ENCODE peak calls at places on chromosome X, in nine cellular contexts. R is mesothelial cell of epicardium, M is AG09319, X is GM12864, N is WTC11, Q is GM12865, T is transverse colon, E is cardiac muscle cell, C is Peyer's patch. J is an unnamed sample.

GRCh38 chrX:53768451-53769246 is 82.1 kb upstream of the HUWE1 start:
- DNase-seq in R (no peak), M (no peak), X (no peak), N (no peak), Q (no peak), T (no peak), E (no peak), C (no peak), J (no peak)

GRCh38 chrX:43898406-43898805 is 16.2 kb upstream of the MAOB start:
- DNase-seq in R (no peak), M (no peak), X (no peak), N (no peak), Q (no peak), T (no peak), E (no peak), C (no peak), J (no peak)

GRCh38 chrX:64850371-64851082 is 125.7 kb downstream of the ZC4H2 start:
- DNase-seq in R (no peak), M (no peak), X (no peak), N (no peak), Q (peak), T (no peak), E (no peak), C (no peak), J (no peak)

GRCh38 chrX:47078129-47079043 is at the start of gene RGN:
- DNase-seq in R (no peak), M (no peak), X (no peak), N (peak), Q (no peak), T (no peak), E (no peak), C (no peak), J (no peak)

GRCh38 chrX:151754042-151754419 is 19.5 kb downstream of the CNGA2 start:
- DNase-seq in R (no peak), M (peak), X (no peak), N (no peak), Q (no peak), T (no peak), E (peak), C (no peak), J (no peak)

GRCh38 chrX:136146614-136147319 is 566 bp upstream of the FHL1 start:
- DNase-seq in R (peak), M (no peak), X (no peak), N (peak), Q (no peak), T (no peak), E (no peak), C (no peak), J (no peak)

GRCh38 chrX:134526399-134526798 is 66.4 kb downstream of the HPRT1 start:
- DNase-seq in R (no peak), M (no peak), X (no peak), N (no peak), Q (no peak), T (no peak), E (no peak), C (no peak), J (no peak)

GRCh38 chrX:16638533-16638932 is 11.4 kb upstream of the S100G start:
- DNase-seq in R (no peak), M (no peak), X (no peak), N (no peak), Q (no peak), T (no peak), E (no peak), C (no peak), J (no peak)

GRCh38 chrX:134294548-134294947 is 57.6 kb downstream of the CCDC160 start:
- DNase-seq in R (no peak), M (no peak), X (no peak), N (no peak), Q (no peak), T (no peak), E (peak), C (no peak), J (no peak)

GRCh38 chrX:80431502-80431832 is 11.2 kb downstream of the TENT5D start:
- DNase-seq in R (no peak), M (no peak), X (no peak), N (no peak), Q (no peak), T (no peak), E (no peak), C (no peak), J (no peak)

GRCh38 chrX:80432441-80432840 is 12.2 kb downstream of the TENT5D start:
- DNase-seq in R (no peak), M (no peak), X (no peak), N (no peak), Q (no peak), T (no peak), E (no peak), C (no peak), J (no peak)

GRCh38 chrX:80432863-80433262 is 12.6 kb downstream of the TENT5D start:
- DNase-seq in R (no peak), M (no peak), X (no peak), N (no peak), Q (no peak), T (no peak), E (peak), C (no peak), J (no peak)

GRCh38 chrX:80430826-80431501 is 10.7 kb downstream of the TENT5D start:
- DNase-seq in R (no peak), M (no peak), X (no peak), N (peak), Q (peak), T (no peak), E (peak), C (no peak), J (no peak)
- TF ChIP-seq CTCF in R (peak), M (no peak), X (peak), N (no peak), Q (peak), T (no peak), E (no peak), C (no peak), J (no peak)

DNA sequence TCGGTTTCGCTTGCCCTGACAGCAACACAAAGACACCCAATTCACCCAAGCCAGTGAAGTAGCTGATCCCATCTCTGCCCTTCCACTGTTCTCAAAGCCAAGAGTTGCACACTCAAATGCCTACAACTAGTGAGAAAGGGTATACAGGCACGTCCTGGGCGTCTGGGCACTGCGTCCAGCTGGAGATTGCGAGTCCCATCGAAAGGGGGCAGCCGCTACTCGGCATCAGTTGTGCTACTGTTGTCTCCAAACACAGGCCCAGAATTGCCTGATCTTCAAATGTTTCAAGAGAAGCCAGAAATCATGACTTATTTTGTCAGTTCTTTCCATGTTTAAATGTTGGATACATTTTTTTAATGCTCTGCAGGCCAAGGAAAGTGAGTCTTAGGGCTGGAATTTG is 487.8 kb downstream of the BCOR start:
- DNase-seq in R (no peak), M (no peak), X (no peak), N (no peak), Q (no peak), T (no peak), E (no peak), C (no peak), J (no peak)
- TF ChIP-seq CTCF in R (no peak), M (no peak), X (no peak), N (no peak), Q (no peak), T (no peak), E (no peak), C (no peak), J (no peak)

GRCh38 chrX:8849945-8850344 is 48.8 kb upstream of the FAM9A start:
- DNase-seq in R (no peak), M (no peak), X (no peak), N (no peak), Q (peak), T (no peak), E (no peak), C (no peak), J (no peak)
- TF ChIP-seq CTCF in R (no peak), M (no peak), X (peak), N (no peak), Q (no peak), T (no peak), E (peak), C (no peak), J (no peak)

DNA sequence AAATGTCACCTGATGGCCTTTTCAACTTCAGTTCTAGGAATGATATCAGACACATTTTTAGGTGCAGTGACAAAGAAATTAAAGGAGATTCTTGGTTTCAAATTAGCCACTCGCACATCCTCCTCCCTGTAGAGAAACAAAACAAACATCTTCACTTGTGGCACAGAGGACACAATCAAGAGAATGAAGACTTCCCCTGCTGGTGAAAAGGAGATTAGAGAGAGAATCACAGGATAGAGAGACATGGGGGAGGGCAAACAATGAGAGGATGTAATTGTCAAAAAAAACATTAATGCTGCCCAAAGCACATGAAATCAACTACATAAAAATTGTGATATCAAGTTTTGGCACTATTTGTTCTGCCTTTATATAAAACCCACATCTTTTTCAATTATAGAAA is 34.5 kb downstream of the ACE2 start:
- DNase-seq in R (no peak), M (no peak), X (no peak), N (no peak), Q (no peak), T (no peak), E (no peak), C (no peak), J (no peak)
- TF ChIP-seq CTCF in R (no peak), M (no peak), X (no peak), N (no peak), Q (no peak), T (no peak), E (peak), C (no peak), J (no peak)

DNA sequence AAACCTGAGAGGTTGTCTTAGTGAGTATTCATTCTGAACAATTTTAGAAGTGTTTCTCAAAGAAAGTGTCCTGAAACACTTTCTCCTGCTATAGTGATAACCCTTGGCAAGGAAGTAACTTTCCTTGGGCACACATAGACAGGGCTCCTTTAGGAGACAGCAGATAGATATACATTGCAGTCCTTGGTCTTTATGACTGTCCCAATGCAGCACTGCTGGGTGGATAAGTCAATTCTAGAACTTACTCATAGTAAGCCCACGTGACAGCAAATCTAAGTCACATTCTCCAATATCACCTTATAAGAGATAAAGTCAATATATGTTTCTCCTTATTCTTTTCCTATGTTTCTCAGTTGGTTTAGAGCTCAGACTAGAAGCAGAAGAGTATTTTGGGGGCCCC is 46.7 kb downstream of the GPRASP3 start:
- DNase-seq in R (no peak), M (no peak), X (no peak), N (no peak), Q (no peak), T (no peak), E (no peak), C (no peak), J (no peak)
- TF ChIP-seq CTCF in R (no peak), M (no peak), X (no peak), N (no peak), Q (no peak), T (no peak), E (no peak), C (no peak), J (no peak)

DNA sequence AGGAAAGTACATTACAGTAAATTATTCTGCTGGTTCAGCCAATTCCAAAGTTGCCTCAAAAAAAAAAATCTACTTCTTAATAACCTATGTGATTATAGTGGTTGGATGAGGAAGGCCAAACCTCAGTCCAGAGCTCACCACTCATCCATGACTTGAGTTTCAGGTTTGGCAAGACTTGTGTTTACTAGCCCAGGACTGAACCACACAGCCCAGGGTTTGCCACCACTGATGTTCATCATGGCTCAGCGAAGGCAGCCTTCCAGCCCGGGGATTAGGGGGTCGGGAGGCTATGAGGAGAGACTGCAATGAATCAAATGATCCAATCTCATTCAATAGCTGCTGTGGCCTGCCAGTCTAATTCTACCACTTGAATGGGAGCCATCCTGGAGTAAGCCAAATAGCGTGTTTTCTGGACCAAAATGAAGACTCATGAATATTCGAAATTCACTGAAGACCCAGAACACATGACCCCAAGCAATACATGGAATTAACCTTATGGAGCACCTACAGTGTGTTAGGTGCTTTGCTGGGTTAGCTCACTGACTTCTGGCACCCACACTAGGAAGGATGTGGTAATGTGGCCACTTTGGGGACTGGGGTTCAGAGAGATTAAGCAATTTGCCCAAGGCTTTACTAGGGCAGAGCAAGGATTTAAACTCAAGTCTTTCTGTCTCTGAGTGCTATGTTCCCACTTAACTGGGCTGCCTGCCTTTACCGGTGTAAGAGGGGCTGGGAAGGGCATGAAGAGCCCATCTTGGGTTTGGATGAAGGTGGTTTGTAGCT is 162.2 kb upstream of the ATP6AP2 start:
- DNase-seq in R (no peak), M (no peak), X (no peak), N (no peak), Q (peak), T (no peak), E (no peak), C (no peak), J (no peak)
- TF ChIP-seq CTCF in R (no peak), M (no peak), X (no peak), N (no peak), Q (no peak), T (no peak), E (no peak), C (no peak), J (no peak)

DNA sequence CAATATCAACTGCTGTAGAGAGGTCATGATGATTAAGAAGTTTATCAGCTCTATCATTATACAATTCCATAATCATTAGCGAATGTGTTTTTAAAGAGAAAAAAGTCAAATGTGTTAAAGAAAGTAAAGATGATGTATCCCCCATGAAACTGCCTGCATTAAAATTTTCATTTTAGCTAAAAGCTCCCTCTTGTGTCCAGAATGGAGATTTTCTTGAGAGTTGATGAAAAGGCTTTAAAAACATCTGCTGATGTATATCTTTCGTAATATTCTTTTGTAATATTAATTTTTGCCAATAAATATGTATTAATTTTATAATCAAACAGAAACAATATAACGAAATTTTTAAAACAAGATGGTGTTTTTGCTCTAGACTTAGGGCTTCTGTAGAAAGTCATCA is 52.1 kb upstream of the LHFPL1 start:
- DNase-seq in R (no peak), M (no peak), X (no peak), N (no peak), Q (peak), T (no peak), E (peak), C (no peak), J (no peak)
- TF ChIP-seq CTCF in R (no peak), M (peak), X (peak), N (no peak), Q (peak), T (no peak), E (no peak), C (no peak), J (no peak)

GRCh38 chrX:81168391-81168790 is 33.3 kb downstream of the HMGN5 start:
- DNase-seq in R (no peak), M (no peak), X (no peak), N (no peak), Q (peak), T (no peak), E (no peak), C (no peak), J (no peak)

GRCh38 chrX:81174286-81174685 is 27.4 kb downstream of the HMGN5 start:
- DNase-seq in R (no peak), M (peak), X (no peak), N (no peak), Q (peak), T (no peak), E (peak), C (no peak), J (no peak)
- TF ChIP-seq CTCF in R (no peak), M (peak), X (peak), N (no peak), Q (no peak), T (no peak), E (peak), C (no peak), J (no peak)

GRCh38 chrX:39443240-39443639 is 642.0 kb downstream of the MID1IP1 start:
- DNase-seq in R (no peak), M (no peak), X (no peak), N (no peak), Q (no peak), T (no peak), E (no peak), C (no peak), J (no peak)

GRCh38 chrX:39438603-39439602 is 637.6 kb downstream of the MID1IP1 start:
- DNase-seq in R (no peak), M (no peak), X (no peak), N (peak), Q (no peak), T (no peak), E (no peak), C (no peak), J (no peak)

GRCh38 chrX:39439910-39440733 is 638.9 kb downstream of the MID1IP1 start:
- DNase-seq in R (no peak), M (no peak), X (peak), N (no peak), Q (peak), T (no peak), E (no peak), C (peak), J (no peak)

GRCh38 chrX:39442332-39442731 is 641.1 kb downstream of the MID1IP1 start:
- DNase-seq in R (no peak), M (no peak), X (peak), N (no peak), Q (peak), T (no peak), E (no peak), C (no peak), J (no peak)

GRCh38 chrX:39440734-39441305 is 639.6 kb downstream of the MID1IP1 start:
- DNase-seq in R (no peak), M (no peak), X (no peak), N (no peak), Q (peak), T (no peak), E (no peak), C (no peak), J (no peak)
- TF ChIP-seq CTCF in R (no peak), M (no peak), X (no peak), N (no peak), Q (no peak), T (no peak), E (no peak), C (no peak), J (no peak)

GRCh38 chrX:41482153-41482850 is 35.2 kb downstream of the NYX start:
- DNase-seq in R (no peak), M (no peak), X (no peak), N (no peak), Q (no peak), T (no peak), E (peak), C (no peak), J (no peak)
- TF ChIP-seq CTCF in R (no peak), M (no peak), X (no peak), N (no peak), Q (no peak), T (no peak), E (no peak), C (no peak), J (no peak)

J was measured in omental fat pad.